ENCODE peak calls at places on chromosomes 5 and 9, in eight cellular contexts. One of them, this sample, is unnamed. For H3K36me3, the result is how much of the 10 kb centered on the place peaks cover.

GRCh38 chr9:72150172-72150571 is 932 bp downstream of the GDA start:
- DNase-seq in psoas muscle: no peak
- DNase-seq in fibroblast of lung: no peak
- DNase-seq in neural progenitor cell: no peak
- DNase-seq in pancreas: no peak
- DNase-seq in tibial nerve: no peak
- DNase-seq in tibial artery: no peak
- DNase-seq in PC-3: no peak
- DNase-seq in this sample: no peak

GRCh38 chr9:129703667-129704355 is 38.4 kb downstream of the PRRX2 start:
- DNase-seq in psoas muscle: no peak
- DNase-seq in tibial nerve: peak
- DNase-seq in fibroblast of lung: peak
- DNase-seq in pancreas: no peak
- DNase-seq in tibial artery: peak
- DNase-seq in PC-3: no peak
- DNase-seq in neural progenitor cell: no peak
- DNase-seq in this sample: peak

GRCh38 chr9:34457266-34458012 is 931 bp downstream of the FAM219A start:
- DNase-seq in tibial artery: peak
- DNase-seq in PC-3: peak
- DNase-seq in psoas muscle: peak
- DNase-seq in tibial nerve: peak
- DNase-seq in pancreas: peak
- DNase-seq in fibroblast of lung: peak
- DNase-seq in neural progenitor cell: peak
- DNase-seq in this sample: peak

GRCh38 chr5:125126050-125126449 is 379.6 kb upstream of the ZNF608 start:
- DNase-seq in pancreas: no peak
- DNase-seq in tibial nerve: no peak
- DNase-seq in neural progenitor cell: no peak
- DNase-seq in fibroblast of lung: no peak
- DNase-seq in PC-3: no peak
- DNase-seq in psoas muscle: no peak
- DNase-seq in tibial artery: no peak
- DNase-seq in this sample: no peak

GRCh38 chr5:175821790-175822211 is 49.6 kb upstream of the CPLX2 start:
- DNase-seq in tibial nerve: no peak
- DNase-seq in fibroblast of lung: no peak
- DNase-seq in PC-3: peak
- DNase-seq in tibial artery: no peak
- DNase-seq in psoas muscle: no peak
- DNase-seq in pancreas: no peak
- DNase-seq in neural progenitor cell: no peak
- DNase-seq in this sample: no peak

GRCh38 chr9:4828776-4829175 is 36.0 kb downstream of the RCL1 start:
- DNase-seq in neural progenitor cell: no peak
- DNase-seq in PC-3: peak
- DNase-seq in fibroblast of lung: peak
- DNase-seq in tibial artery: no peak
- DNase-seq in psoas muscle: no peak
- DNase-seq in tibial nerve: no peak
- DNase-seq in pancreas: no peak
- DNase-seq in this sample: no peak

GRCh38 chr9:114230068-114230467 is 74.7 kb downstream of the COL27A1 start:
- DNase-seq in fibroblast of lung: no peak
- DNase-seq in tibial artery: no peak
- DNase-seq in pancreas: no peak
- DNase-seq in PC-3: no peak
- DNase-seq in neural progenitor cell: peak
- DNase-seq in psoas muscle: no peak
- DNase-seq in tibial nerve: no peak
- DNase-seq in this sample: no peak

GRCh38 chr5:147332643-147333042 is 97.8 kb downstream of the STK32A start:
- DNase-seq in tibial nerve: no peak
- DNase-seq in tibial artery: no peak
- DNase-seq in fibroblast of lung: no peak
- DNase-seq in pancreas: no peak
- DNase-seq in PC-3: no peak
- DNase-seq in neural progenitor cell: peak
- DNase-seq in psoas muscle: no peak
- DNase-seq in this sample: no peak

GRCh38 chr9:107251756-107252322 is 31.2 kb upstream of the RAD23B start:
- DNase-seq in neural progenitor cell: no peak
- DNase-seq in PC-3: no peak
- DNase-seq in fibroblast of lung: peak
- DNase-seq in tibial artery: no peak
- DNase-seq in pancreas: peak
- DNase-seq in tibial nerve: peak
- DNase-seq in psoas muscle: peak
- DNase-seq in this sample: peak

GRCh38 chr9:38432922-38433510 is 8.8 kb upstream of the IGFBPL1 start:
- DNase-seq in neural progenitor cell: peak
- DNase-seq in pancreas: no peak
- DNase-seq in psoas muscle: no peak
- DNase-seq in tibial nerve: no peak
- DNase-seq in tibial artery: no peak
- DNase-seq in fibroblast of lung: peak
- DNase-seq in PC-3: peak
- DNase-seq in this sample: no peak

GRCh38 chr9:74122661-74123060 is 374.5 kb upstream of the RORB start:
- DNase-seq in neural progenitor cell: no peak
- DNase-seq in pancreas: no peak
- DNase-seq in tibial artery: no peak
- DNase-seq in fibroblast of lung: no peak
- DNase-seq in psoas muscle: no peak
- DNase-seq in tibial nerve: no peak
- DNase-seq in PC-3: no peak
- DNase-seq in this sample: no peak

GRCh38 chr5:152456815-152457443 is 51.9 kb upstream of the NMUR2 start:
- DNase-seq in psoas muscle: no peak
- DNase-seq in tibial artery: no peak
- DNase-seq in fibroblast of lung: no peak
- DNase-seq in pancreas: no peak
- DNase-seq in neural progenitor cell: no peak
- DNase-seq in tibial nerve: no peak
- DNase-seq in PC-3: no peak
- DNase-seq in this sample: no peak

GRCh38 chr9:4508246-4508906 is 18.1 kb downstream of the SLC1A1 start:
- DNase-seq in psoas muscle: no peak
- DNase-seq in PC-3: peak
- DNase-seq in pancreas: no peak
- DNase-seq in fibroblast of lung: no peak
- DNase-seq in tibial artery: no peak
- DNase-seq in tibial nerve: no peak
- DNase-seq in neural progenitor cell: no peak
- DNase-seq in this sample: no peak

GRCh38 chr5:163612358-163613149 is 107.1 kb downstream of the MAT2B start:
- DNase-seq in pancreas: no peak
- DNase-seq in tibial artery: no peak
- DNase-seq in fibroblast of lung: peak
- DNase-seq in tibial nerve: no peak
- DNase-seq in PC-3: no peak
- DNase-seq in psoas muscle: no peak
- DNase-seq in neural progenitor cell: no peak
- DNase-seq in this sample: no peak

GRCh38 chr9:78807286-78807685 is 510.4 kb downstream of the PSAT1 start:
- DNase-seq in neural progenitor cell: no peak
- DNase-seq in fibroblast of lung: no peak
- DNase-seq in tibial artery: no peak
- DNase-seq in psoas muscle: no peak
- DNase-seq in PC-3: no peak
- DNase-seq in pancreas: no peak
- DNase-seq in tibial nerve: no peak
- DNase-seq in this sample: no peak

GRCh38 chr5:176810084-176810597 is at the start of gene UNC5A:
- DNase-seq in tibial artery: no peak
- DNase-seq in PC-3: peak
- DNase-seq in tibial nerve: no peak
- DNase-seq in neural progenitor cell: peak
- DNase-seq in fibroblast of lung: peak
- DNase-seq in pancreas: no peak
- DNase-seq in psoas muscle: peak
- DNase-seq in this sample: no peak

GRCh38 chr5:74127377-74128338 is 501.7 kb downstream of the ARHGEF28 start:
- DNase-seq in PC-3: peak
- DNase-seq in tibial nerve: no peak
- DNase-seq in psoas muscle: no peak
- DNase-seq in tibial artery: no peak
- DNase-seq in fibroblast of lung: peak
- DNase-seq in pancreas: no peak
- DNase-seq in neural progenitor cell: peak
- DNase-seq in this sample: no peak

GRCh38 chr5:71533614-71534013 is 53.5 kb upstream of the MCCC2 start:
- DNase-seq in neural progenitor cell: no peak
- DNase-seq in psoas muscle: no peak
- DNase-seq in PC-3: peak
- DNase-seq in tibial nerve: no peak
- DNase-seq in fibroblast of lung: peak
- DNase-seq in pancreas: no peak
- DNase-seq in tibial artery: no peak
- DNase-seq in this sample: no peak

GRCh38 chr9:125103021-125103420 is 40.3 kb downstream of the SCAI start:
- DNase-seq in psoas muscle: no peak
- DNase-seq in tibial artery: no peak
- DNase-seq in PC-3: no peak
- DNase-seq in tibial nerve: no peak
- DNase-seq in neural progenitor cell: no peak
- DNase-seq in fibroblast of lung: no peak
- DNase-seq in pancreas: no peak
- DNase-seq in this sample: no peak

GRCh38 chr5:173572431-173573125 is 43.9 kb downstream of the BOD1 start:
- DNase-seq in psoas muscle: no peak
- DNase-seq in fibroblast of lung: no peak
- DNase-seq in pancreas: no peak
- DNase-seq in PC-3: peak
- DNase-seq in tibial artery: no peak
- DNase-seq in tibial nerve: no peak
- DNase-seq in neural progenitor cell: no peak
- DNase-seq in this sample: no peak
- H3K4me3 ChIP-seq in psoas muscle: peak
- H3K4me3 ChIP-seq in fibroblast of lung: peak
- H3K4me3 ChIP-seq in pancreas: no peak
- H3K4me3 ChIP-seq in PC-3: peak
- H3K4me3 ChIP-seq in tibial artery: peak
- H3K4me3 ChIP-seq in tibial nerve: no peak
- H3K4me3 ChIP-seq in neural progenitor cell: no peak
- H3K4me3 ChIP-seq in this sample: peak

DNA sequence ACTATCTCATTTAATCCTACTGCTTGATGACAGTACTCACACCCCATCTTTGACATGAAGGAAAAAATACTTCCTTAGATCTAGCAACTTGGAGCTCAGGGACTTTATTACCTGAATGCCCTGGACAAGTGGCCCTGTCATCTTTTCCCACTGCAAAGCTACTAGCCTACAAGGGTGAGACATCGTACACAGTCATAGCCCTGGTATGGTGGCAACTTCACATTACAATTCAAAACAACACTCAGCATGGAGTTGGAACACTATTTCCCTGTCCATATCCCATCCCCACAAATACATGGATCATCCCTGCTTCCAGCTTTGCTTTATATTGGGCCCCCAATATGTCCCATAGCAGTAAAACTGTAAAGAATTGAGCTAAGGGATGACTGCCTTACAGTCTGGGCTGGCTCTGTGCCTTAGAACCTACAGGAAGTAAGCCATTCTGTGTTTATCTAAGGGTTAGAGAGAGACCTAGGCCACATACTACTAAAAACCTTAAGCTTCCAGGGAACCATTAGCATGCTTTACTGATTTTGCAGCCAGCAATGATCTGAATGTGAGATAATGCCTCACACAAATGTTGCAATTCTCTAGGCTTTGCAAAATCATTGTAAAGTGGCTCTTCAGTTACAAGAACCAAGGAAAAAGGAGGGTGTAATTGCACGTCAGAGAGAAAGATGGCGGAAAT is 55.9 kb downstream of the OTULIN start:
- DNase-seq in psoas muscle: no peak
- DNase-seq in pancreas: no peak
- DNase-seq in tibial artery: no peak
- DNase-seq in PC-3: peak
- DNase-seq in fibroblast of lung: peak
- DNase-seq in neural progenitor cell: no peak
- DNase-seq in tibial nerve: no peak
- DNase-seq in this sample: no peak
- H3K36me3 ChIP-seq in psoas muscle: under half
- H3K36me3 ChIP-seq in pancreas: under half
- H3K36me3 ChIP-seq in tibial artery: half or more
- H3K36me3 ChIP-seq in PC-3: under half
- H3K36me3 ChIP-seq in fibroblast of lung: under half
- H3K36me3 ChIP-seq in neural progenitor cell: under half
- H3K36me3 ChIP-seq in tibial nerve: under half
- H3K36me3 ChIP-seq in this sample: under half

DNA sequence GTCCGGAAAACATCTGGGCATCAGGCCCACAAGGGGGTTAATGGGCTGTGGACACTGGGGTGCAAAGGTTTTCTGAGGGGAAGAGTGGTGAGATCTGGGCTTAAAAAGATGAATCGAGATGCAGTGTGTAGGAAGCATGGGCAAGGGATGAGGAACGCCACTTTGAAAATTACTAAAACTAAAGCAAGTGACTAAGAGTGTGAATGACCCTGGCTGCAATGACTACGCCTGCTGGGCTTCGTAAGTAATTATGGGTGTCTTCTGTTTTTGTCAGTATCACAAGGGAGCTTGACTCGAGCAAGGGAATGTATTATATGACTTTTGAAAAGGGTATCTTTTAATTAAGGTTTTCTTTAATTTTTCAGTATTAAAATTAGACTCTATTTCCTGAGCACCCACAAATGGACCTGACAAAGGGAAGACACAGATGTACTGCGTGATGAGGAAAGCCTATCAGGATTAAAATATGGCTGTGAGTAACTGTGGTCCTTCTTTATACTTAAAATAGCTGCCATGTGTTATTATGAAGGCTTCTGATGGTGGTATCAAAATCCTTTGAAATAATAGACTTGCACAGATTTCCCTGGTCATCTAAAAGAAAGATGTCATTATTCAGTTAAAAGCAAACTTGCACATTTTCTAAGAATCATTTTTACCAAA is 4.2 kb downstream of the CTXN3 start:
- DNase-seq in neural progenitor cell: no peak
- DNase-seq in psoas muscle: no peak
- DNase-seq in tibial nerve: no peak
- DNase-seq in fibroblast of lung: no peak
- DNase-seq in pancreas: no peak
- DNase-seq in tibial artery: no peak
- DNase-seq in PC-3: no peak
- DNase-seq in this sample: no peak
- H3K4me3 ChIP-seq in neural progenitor cell: no peak
- H3K4me3 ChIP-seq in psoas muscle: no peak
- H3K4me3 ChIP-seq in tibial nerve: no peak
- H3K4me3 ChIP-seq in fibroblast of lung: no peak
- H3K4me3 ChIP-seq in pancreas: no peak
- H3K4me3 ChIP-seq in tibial artery: no peak
- H3K4me3 ChIP-seq in PC-3: no peak
- H3K4me3 ChIP-seq in this sample: no peak

GRCh38 chr5:123387313-123387712 is 35.9 kb downstream of the CEP120 start:
- DNase-seq in tibial artery: no peak
- DNase-seq in pancreas: no peak
- DNase-seq in tibial nerve: no peak
- DNase-seq in PC-3: no peak
- DNase-seq in neural progenitor cell: no peak
- DNase-seq in psoas muscle: no peak
- DNase-seq in fibroblast of lung: no peak
- DNase-seq in this sample: no peak

GRCh38 chr5:123389794-123390193 is 33.4 kb downstream of the CEP120 start:
- DNase-seq in psoas muscle: no peak
- DNase-seq in neural progenitor cell: no peak
- DNase-seq in pancreas: no peak
- DNase-seq in tibial artery: no peak
- DNase-seq in PC-3: no peak
- DNase-seq in fibroblast of lung: no peak
- DNase-seq in tibial nerve: no peak
- DNase-seq in this sample: no peak

GRCh38 chr5:123391009-123391408 is 32.2 kb downstream of the CEP120 start:
- DNase-seq in psoas muscle: no peak
- DNase-seq in tibial artery: no peak
- DNase-seq in tibial nerve: no peak
- DNase-seq in neural progenitor cell: no peak
- DNase-seq in fibroblast of lung: no peak
- DNase-seq in PC-3: no peak
- DNase-seq in pancreas: no peak
- DNase-seq in this sample: no peak
- H3K36me3 ChIP-seq in psoas muscle: half or more
- H3K36me3 ChIP-seq in tibial artery: half or more
- H3K36me3 ChIP-seq in tibial nerve: under half
- H3K36me3 ChIP-seq in neural progenitor cell: under half
- H3K36me3 ChIP-seq in fibroblast of lung: under half
- H3K36me3 ChIP-seq in PC-3: under half
- H3K36me3 ChIP-seq in pancreas: under half
- H3K36me3 ChIP-seq in this sample: under half